ENCODE peak calls at places on chromosomes 3 and 15, in six cellular contexts. S, R, U, Z, G and B are unnamed samples.

GRCh38 chr15:27448234-27448633 is 477.3 kb downstream of the GABRG3 start:
- DNase-seq in R (no peak), S (no peak), G (no peak), U (no peak), Z (no peak), B (no peak)

GRCh38 chr15:78372880-78373279 is 32.7 kb downstream of the CRABP1 start:
- DNase-seq in Z (no peak), G (no peak), S (no peak), R (no peak), U (no peak), B (no peak)

GRCh38 chr3:50655009-50655830 is 19.5 kb upstream of the DOCK3 start:
- DNase-seq in R (peak), Z (no peak), U (no peak), S (peak), G (no peak), B (no peak)

GRCh38 chr3:46628980-46629379 is 16.7 kb downstream of the FAM240A start:
- DNase-seq in Z (no peak), R (no peak), U (no peak), S (no peak), G (no peak), B (no peak)

GRCh38 chr15:39135989-39136388 is 444.9 kb upstream of the THBS1 start:
- DNase-seq in S (peak), U (no peak), G (no peak), R (no peak), Z (no peak), B (no peak)

GRCh38 chr15:79474252-79474651 is 42.1 kb downstream of the MINAR1 start:
- DNase-seq in G (no peak), R (no peak), S (peak), U (no peak), Z (no peak), B (no peak)

GRCh38 chr15:80619677-80620076 is 75.4 kb upstream of the ABHD17C start:
- DNase-seq in S (peak), G (no peak), U (no peak), Z (no peak), R (no peak), B (no peak)

GRCh38 chr3:87228316-87228715 is 1.2 kb downstream of the CHMP2B start:
- DNase-seq in S (peak), Z (no peak), U (no peak), R (no peak), G (no peak), B (no peak)

GRCh38 chr15:51114437-51115119 is 19.9 kb upstream of the TNFAIP8L3 start:
- DNase-seq in Z (no peak), G (no peak), U (no peak), S (peak), R (no peak), B (no peak)

GRCh38 chr3:144049374-144049773 is 77.8 kb downstream of the DIPK2A start:
- DNase-seq in U (no peak), R (no peak), S (no peak), G (no peak), Z (no peak), B (no peak)

GRCh38 chr15:58182460-58183163 is 44.4 kb downstream of the AQP9 start:
- DNase-seq in R (peak), G (no peak), U (no peak), S (peak), Z (peak), B (peak)

GRCh38 chr15:36626984-36627383 is 47.6 kb downstream of the CDIN1 start:
- DNase-seq in G (no peak), Z (no peak), R (no peak), S (no peak), U (no peak), B (no peak)

GRCh38 chr15:38559131-38559530 is 5.5 kb downstream of the RASGRP1 start:
- DNase-seq in S (no peak), Z (no peak), U (no peak), G (no peak), R (no peak), B (no peak)

GRCh38 chr3:107962946-107963345 is 127.9 kb downstream of the CD47 start:
- DNase-seq in Z (no peak), U (no peak), S (peak), R (no peak), G (no peak), B (no peak)

GRCh38 chr3:50260027-50260941 is 8.7 kb upstream of the SEMA3B start:
- DNase-seq in G (peak), S (peak), U (peak), R (peak), Z (peak), B (peak)

GRCh38 chr3:13482106-13482690 is 2.1 kb downstream of the HDAC11 start:
- DNase-seq in Z (no peak), R (no peak), S (no peak), U (no peak), G (no peak), B (no peak)